ENCODE peak calls at places on chromosomes 5 and 9, in nine cellular contexts. T, E, W, G, A, I, B, S and V are unnamed samples.

GRCh38 chr5:124764992-124765611 is 18.7 kb upstream of the ZNF608 start:
- DNase-seq in S (no peak), E (no peak), I (peak; percentile 56), W (no peak), A (no peak), B (no peak), G (no peak), T (no peak), V (no peak)

GRCh38 chr5:123549256-123549904 is 37.4 kb downstream of the CSNK1G3 start:
- DNase-seq in B (no peak), E (no peak), A (no peak), T (no peak), W (no peak), I (no peak), G (peak; percentile 34), S (no peak), V (no peak)

GRCh38 chr9:112556497-112557085 is 70.0 kb downstream of the KIAA1958 start:
- DNase-seq in A (no peak), G (no peak), W (no peak), I (no peak), T (no peak), E (no peak), B (no peak), S (no peak), V (no peak)

GRCh38 chr9:20684865-20685696 is 1.0 kb downstream of the FOCAD start:
- DNase-seq in S (no peak), I (no peak), W (no peak), T (peak; percentile 7), E (no peak), A (no peak), B (no peak), G (no peak), V (no peak)

GRCh38 chr9:32811251-32811650 is 27.9 kb downstream of the TMEM215 start:
- DNase-seq in B (no peak), I (no peak), E (no peak), S (no peak), G (no peak), A (no peak), W (no peak), T (no peak), V (no peak)

GRCh38 chr9:6563036-6563435 is 82.5 kb downstream of the GLDC start:
- DNase-seq in G (no peak), B (no peak), W (no peak), A (no peak), S (no peak), I (no peak), E (no peak), T (no peak), V (no peak)

GRCh38 chr5:68319316-68320093 is 103.9 kb downstream of the PIK3R1 start:
- DNase-seq in W (no peak), T (peak; percentile 13), A (no peak), B (no peak), G (no peak), E (no peak), S (no peak), I (no peak), V (no peak)

GRCh38 chr5:36756089-36756488 is 120.5 kb upstream of the NIPBL start:
- DNase-seq in G (no peak), T (no peak), I (no peak), E (no peak), S (no peak), A (no peak), B (no peak), W (no peak), V (no peak)

GRCh38 chr5:136021016-136021405 is 7.8 kb upstream of the TGFBI start:
- DNase-seq in B (no peak), A (no peak), T (peak; percentile 53), I (no peak), G (no peak), W (no peak), E (peak; percentile 37), S (no peak), V (no peak)

GRCh38 chr5:118806571-118806970 is 181.8 kb downstream of the DTWD2 start:
- DNase-seq in G (no peak), I (no peak), E (no peak), T (no peak), W (no peak), B (no peak), S (no peak), A (no peak), V (no peak)

GRCh38 chr9:2198956-2199635 is 183.9 kb downstream of the SMARCA2 start:
- DNase-seq in I (no peak), B (no peak), A (no peak), E (no peak), T (no peak), W (no peak), S (no peak), G (no peak), V (no peak)

DNA sequence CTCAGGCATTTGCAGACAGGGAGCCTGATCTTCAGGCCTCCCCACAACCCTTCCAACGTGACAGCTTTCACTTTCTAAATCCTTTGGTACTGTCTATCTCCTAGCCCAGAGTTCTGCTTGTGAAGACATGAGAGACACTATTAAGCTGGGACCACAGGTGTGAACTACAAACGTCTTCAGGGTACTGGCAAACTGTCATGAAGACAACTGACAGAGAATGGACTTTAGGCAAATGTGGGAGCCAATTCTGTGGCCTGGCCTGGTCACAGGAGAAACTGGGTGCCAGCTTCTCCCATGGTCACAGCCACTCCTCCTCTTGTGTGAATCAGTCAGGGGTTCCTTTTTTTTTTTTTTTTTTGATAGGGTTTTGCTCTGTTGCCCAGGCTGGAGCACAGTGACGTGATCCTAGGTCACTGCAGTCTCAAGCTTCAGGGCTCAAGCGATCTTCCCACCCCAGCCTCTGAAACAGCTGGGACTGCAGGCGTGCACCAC is 10.4 kb downstream of the TRIM14 start:
- DNase-seq in B (no peak), T (no peak), A (no peak), S (no peak), W (peak; percentile 44), G (no peak), E (no peak), I (no peak), V (no peak)
- TF ChIP-seq EP300 in B (no peak), T (no peak), A (no peak), S (no peak), W (no peak), G (no peak), E (no peak), I (no peak), V (no peak)

GRCh38 chr9:120941046-120941770 is 14.6 kb upstream of the TRAF1 start:
- DNase-seq in B (no peak), I (no peak), G (no peak), S (no peak), W (no peak), E (no peak), A (no peak), T (no peak), V (no peak)

GRCh38 chr9:120946259-120946658 is 19.7 kb upstream of the TRAF1 start:
- DNase-seq in A (no peak), S (no peak), B (no peak), G (no peak), W (no peak), I (no peak), T (no peak), E (no peak), V (no peak)

GRCh38 chr9:120940573-120940972 is 14.0 kb upstream of the TRAF1 start:
- DNase-seq in W (no peak), I (no peak), S (no peak), A (no peak), G (no peak), B (no peak), E (no peak), T (no peak), V (no peak)

GRCh38 chr9:120944434-120945125 is 18.0 kb upstream of the TRAF1 start:
- DNase-seq in B (no peak), G (no peak), W (no peak), T (no peak), I (no peak), A (no peak), S (no peak), E (no peak), V (no peak)

DNA sequence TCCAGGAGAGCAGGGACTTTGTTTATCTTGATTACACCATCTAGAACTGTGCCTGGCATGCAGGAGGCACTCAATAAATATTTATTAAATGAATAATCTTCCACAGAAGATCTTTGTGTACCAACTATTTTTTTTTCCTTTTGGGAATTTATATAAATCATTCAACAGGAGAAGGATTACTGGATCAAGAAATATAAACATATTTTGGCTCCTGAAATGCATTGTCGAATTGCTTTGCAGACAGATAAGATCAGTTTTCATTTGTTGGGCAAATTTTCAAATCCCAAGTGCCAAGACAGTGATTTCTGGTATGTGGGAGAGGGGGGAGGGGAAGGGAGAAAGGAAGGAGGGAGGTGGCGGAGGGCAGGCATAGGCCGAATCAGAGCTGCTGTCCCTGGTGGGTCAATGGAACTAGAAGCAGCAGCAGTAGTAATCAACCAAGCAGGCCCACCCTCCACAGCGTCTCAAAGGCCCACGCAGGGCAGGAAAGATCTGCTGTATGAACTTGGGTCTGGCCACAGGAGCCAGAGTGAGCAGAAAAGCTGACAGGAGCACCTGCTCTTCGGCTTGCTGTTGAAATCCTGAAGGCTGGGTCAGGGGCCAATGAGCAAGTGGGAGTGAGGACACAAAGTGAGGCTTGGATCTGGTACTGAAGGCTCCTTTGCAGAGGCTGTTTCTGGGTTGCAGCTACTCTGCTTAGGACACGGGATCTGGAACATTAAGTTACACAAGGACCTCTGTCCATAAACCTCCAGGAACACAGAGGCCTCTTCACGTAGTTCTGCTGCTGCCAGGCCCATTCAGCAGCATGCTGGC is 15.8 kb upstream of the TRAF1 start:
- DNase-seq in E (peak; percentile 76), B (no peak), T (no peak), A (no peak), I (no peak), G (no peak), W (no peak), S (no peak), V (no peak)
- TF ChIP-seq EP300 in E (no peak), B (peak; percentile 43), T (no peak), A (peak; percentile 45), I (no peak), G (no peak), W (no peak), S (no peak), V (peak; percentile 71)

DNA sequence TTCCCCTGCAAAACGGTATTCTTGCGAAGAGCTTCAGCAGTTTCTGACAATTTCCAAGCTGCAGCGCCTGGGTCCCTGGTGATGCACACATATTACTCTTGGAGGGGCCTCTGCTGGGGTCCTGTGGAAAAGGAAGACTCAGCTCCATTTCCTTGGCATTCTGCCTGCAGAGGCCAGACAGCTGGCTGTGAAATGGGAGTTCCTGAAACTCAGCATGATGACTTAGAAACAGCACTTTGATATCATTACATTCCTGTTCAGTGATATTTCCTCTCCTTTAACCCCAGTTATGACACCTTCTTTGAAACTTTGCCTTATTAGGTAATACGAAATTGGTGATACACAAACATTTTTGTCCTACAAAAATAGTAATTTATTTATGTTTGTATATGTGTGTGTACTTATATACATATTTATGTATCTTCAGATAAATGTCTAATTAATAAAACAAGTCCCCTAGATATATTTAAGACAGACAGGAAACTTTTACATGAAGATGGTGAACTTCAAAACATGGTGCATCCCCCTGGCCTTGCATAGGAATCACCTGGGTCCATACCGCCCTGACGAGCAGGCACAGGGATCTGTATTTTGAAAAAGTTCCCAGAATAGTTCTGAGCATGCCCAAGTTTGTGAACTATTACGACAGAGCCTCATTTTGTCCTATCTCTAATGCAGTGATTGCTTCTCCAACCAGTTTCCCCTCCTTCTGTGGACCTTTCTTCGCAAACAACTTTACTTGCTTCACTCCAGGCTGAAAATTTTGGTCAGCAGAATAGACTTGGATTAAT is 98.3 kb downstream of the APBA1 start:
- DNase-seq in I (no peak), G (no peak), S (no peak), A (no peak), B (no peak), E (no peak), T (no peak), W (no peak), V (no peak)
- TF ChIP-seq EP300 in I (no peak), G (no peak), S (no peak), A (no peak), B (no peak), E (no peak), T (no peak), W (no peak), V (no peak)

GRCh38 chr5:33843579-33843978 is 48.2 kb downstream of the ADAMTS12 start:
- DNase-seq in A (no peak), G (no peak), T (no peak), E (no peak), W (no peak), S (no peak), I (no peak), B (no peak), V (no peak)
- TF ChIP-seq EP300 in A (no peak), G (no peak), T (no peak), E (no peak), W (no peak), S (no peak), I (no peak), B (no peak), V (no peak)